ENCODE peak calls at places on chromosome 11, in seven cellular contexts. One of them, this sample, is unnamed.

GRCh38 chr11:62664405-62665074 is 470 bp downstream of the C11orf98 start:
- DNase-seq in AG10803: peak
- DNase-seq in kidney epithelial cell: no peak
- DNase-seq in neural crest cell: no peak
- DNase-seq in WTC11: peak
- DNase-seq in type B pancreatic cell: no peak
- DNase-seq in neural progenitor cell: no peak
- DNase-seq in this sample: no peak

GRCh38 chr11:6332066-6332465 is 11.8 kb upstream of the CAVIN3 start:
- DNase-seq in type B pancreatic cell: no peak
- DNase-seq in AG10803: peak
- DNase-seq in neural crest cell: no peak
- DNase-seq in neural progenitor cell: no peak
- DNase-seq in WTC11: no peak
- DNase-seq in kidney epithelial cell: no peak
- DNase-seq in this sample: no peak

GRCh38 chr11:16924462-16924825 is 89.8 kb downstream of the PLEKHA7 start:
- DNase-seq in kidney epithelial cell: no peak
- DNase-seq in WTC11: no peak
- DNase-seq in type B pancreatic cell: no peak
- DNase-seq in neural progenitor cell: no peak
- DNase-seq in neural crest cell: no peak
- DNase-seq in AG10803: no peak
- DNase-seq in this sample: no peak

GRCh38 chr11:35349897-35350296 is 69.5 kb downstream of the SLC1A2 start:
- DNase-seq in type B pancreatic cell: no peak
- DNase-seq in AG10803: no peak
- DNase-seq in kidney epithelial cell: no peak
- DNase-seq in WTC11: no peak
- DNase-seq in neural crest cell: no peak
- DNase-seq in neural progenitor cell: no peak
- DNase-seq in this sample: no peak

GRCh38 chr11:72430743-72431570 is 3.4 kb downstream of the CLPB start:
- DNase-seq in AG10803: peak
- DNase-seq in type B pancreatic cell: no peak
- DNase-seq in neural progenitor cell: peak
- DNase-seq in neural crest cell: peak
- DNase-seq in WTC11: peak
- DNase-seq in kidney epithelial cell: no peak
- DNase-seq in this sample: no peak

GRCh38 chr11:14971865-14972580 is at the start of gene CALCA:
- DNase-seq in neural crest cell: no peak
- DNase-seq in type B pancreatic cell: no peak
- DNase-seq in kidney epithelial cell: no peak
- DNase-seq in AG10803: no peak
- DNase-seq in WTC11: peak
- DNase-seq in neural progenitor cell: peak
- DNase-seq in this sample: no peak

GRCh38 chr11:17498475-17498874 is 21.8 kb upstream of the ABCC8 start:
- DNase-seq in WTC11: peak
- DNase-seq in neural crest cell: no peak
- DNase-seq in kidney epithelial cell: no peak
- DNase-seq in type B pancreatic cell: no peak
- DNase-seq in AG10803: no peak
- DNase-seq in neural progenitor cell: peak
- DNase-seq in this sample: no peak

GRCh38 chr11:121866822-121867221 is 249.2 kb downstream of the BLID start:
- DNase-seq in AG10803: no peak
- DNase-seq in kidney epithelial cell: no peak
- DNase-seq in WTC11: no peak
- DNase-seq in type B pancreatic cell: no peak
- DNase-seq in neural progenitor cell: no peak
- DNase-seq in neural crest cell: no peak
- DNase-seq in this sample: no peak

GRCh38 chr11:124841765-124842700 is 23.2 kb upstream of the ROBO3 start:
- DNase-seq in type B pancreatic cell: no peak
- DNase-seq in AG10803: no peak
- DNase-seq in kidney epithelial cell: no peak
- DNase-seq in neural crest cell: no peak
- DNase-seq in WTC11: no peak
- DNase-seq in neural progenitor cell: peak
- DNase-seq in this sample: no peak

GRCh38 chr11:64206457-64207246 is at the start of gene FERMT3:
- DNase-seq in neural progenitor cell: no peak
- DNase-seq in kidney epithelial cell: no peak
- DNase-seq in type B pancreatic cell: no peak
- DNase-seq in AG10803: no peak
- DNase-seq in neural crest cell: no peak
- DNase-seq in WTC11: no peak
- DNase-seq in this sample: no peak
- TF ChIP-seq CTCF in neural progenitor cell: no peak
- TF ChIP-seq CTCF in kidney epithelial cell: no peak
- TF ChIP-seq CTCF in type B pancreatic cell: no peak
- TF ChIP-seq CTCF in AG10803: no peak
- TF ChIP-seq CTCF in neural crest cell: no peak
- TF ChIP-seq CTCF in WTC11: no peak
- TF ChIP-seq CTCF in this sample: no peak

GRCh38 chr11:2989551-2989950 is 2.6 kb downstream of the NAP1L4 start:
- DNase-seq in AG10803: no peak
- DNase-seq in type B pancreatic cell: no peak
- DNase-seq in neural crest cell: no peak
- DNase-seq in neural progenitor cell: no peak
- DNase-seq in kidney epithelial cell: no peak
- DNase-seq in WTC11: no peak
- DNase-seq in this sample: no peak
- TF ChIP-seq CTCF in AG10803: no peak
- TF ChIP-seq CTCF in type B pancreatic cell: no peak
- TF ChIP-seq CTCF in neural crest cell: no peak
- TF ChIP-seq CTCF in neural progenitor cell: no peak
- TF ChIP-seq CTCF in kidney epithelial cell: no peak
- TF ChIP-seq CTCF in WTC11: no peak
- TF ChIP-seq CTCF in this sample: no peak

GRCh38 chr11:65217441-65218423 is 36.0 kb downstream of the CAPN1 start:
- DNase-seq in WTC11: no peak
- DNase-seq in type B pancreatic cell: no peak
- DNase-seq in neural progenitor cell: no peak
- DNase-seq in kidney epithelial cell: no peak
- DNase-seq in AG10803: no peak
- DNase-seq in neural crest cell: no peak
- DNase-seq in this sample: no peak
- TF ChIP-seq CTCF in WTC11: no peak
- TF ChIP-seq CTCF in type B pancreatic cell: no peak
- TF ChIP-seq CTCF in neural progenitor cell: peak
- TF ChIP-seq CTCF in kidney epithelial cell: no peak
- TF ChIP-seq CTCF in AG10803: no peak
- TF ChIP-seq CTCF in neural crest cell: no peak
- TF ChIP-seq CTCF in this sample: no peak

DNA sequence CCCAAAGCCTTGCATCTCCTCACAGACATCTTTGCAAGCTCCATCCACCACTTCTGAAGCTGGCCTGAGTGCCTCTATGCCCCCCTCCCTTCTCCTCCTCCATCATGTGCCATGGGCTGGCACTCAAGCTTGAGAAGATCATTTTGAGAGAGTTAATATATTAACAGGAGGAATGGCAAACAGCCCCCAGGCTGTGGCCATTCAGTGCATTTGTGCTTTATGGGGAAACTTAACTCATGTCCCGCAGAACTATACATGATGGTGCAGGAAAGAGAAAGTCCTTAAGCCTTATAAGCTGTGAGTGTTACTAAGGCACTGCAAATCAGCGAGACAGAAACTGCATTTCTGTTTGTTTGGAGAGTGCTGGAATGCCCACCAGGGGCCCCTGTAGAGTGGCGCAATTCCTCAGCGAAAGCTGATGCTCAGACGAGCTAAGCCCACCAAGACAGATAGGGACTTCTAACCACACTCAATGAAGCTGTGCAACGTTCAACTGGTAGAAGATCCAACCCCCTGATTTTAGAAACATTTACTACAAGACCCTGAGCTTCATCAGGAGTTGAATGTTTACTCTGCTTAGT is 26.8 kb upstream of the PHLDA2 start:
- DNase-seq in WTC11: no peak
- DNase-seq in AG10803: no peak
- DNase-seq in neural crest cell: no peak
- DNase-seq in type B pancreatic cell: no peak
- DNase-seq in kidney epithelial cell: no peak
- DNase-seq in neural progenitor cell: peak
- DNase-seq in this sample: no peak
- TF ChIP-seq CTCF in WTC11: no peak
- TF ChIP-seq CTCF in AG10803: no peak
- TF ChIP-seq CTCF in neural crest cell: no peak
- TF ChIP-seq CTCF in type B pancreatic cell: no peak
- TF ChIP-seq CTCF in kidney epithelial cell: peak
- TF ChIP-seq CTCF in neural progenitor cell: peak
- TF ChIP-seq CTCF in this sample: no peak

GRCh38 chr11:32581556-32581955 is 2.1 kb upstream of the EIF3M start:
- DNase-seq in neural crest cell: no peak
- DNase-seq in WTC11: no peak
- DNase-seq in kidney epithelial cell: no peak
- DNase-seq in type B pancreatic cell: no peak
- DNase-seq in AG10803: no peak
- DNase-seq in neural progenitor cell: no peak
- DNase-seq in this sample: no peak

GRCh38 chr11:32583451-32584271 is at the start of gene EIF3M:
- DNase-seq in WTC11: peak
- DNase-seq in kidney epithelial cell: peak
- DNase-seq in AG10803: peak
- DNase-seq in type B pancreatic cell: peak
- DNase-seq in neural progenitor cell: peak
- DNase-seq in neural crest cell: peak
- DNase-seq in this sample: peak

GRCh38 chr11:32584921-32585320 is 1.3 kb downstream of the EIF3M start:
- DNase-seq in kidney epithelial cell: no peak
- DNase-seq in type B pancreatic cell: no peak
- DNase-seq in neural crest cell: no peak
- DNase-seq in WTC11: no peak
- DNase-seq in AG10803: no peak
- DNase-seq in neural progenitor cell: peak
- DNase-seq in this sample: no peak

GRCh38 chr11:32580967-32581366 is 2.7 kb upstream of the EIF3M start:
- DNase-seq in neural crest cell: no peak
- DNase-seq in WTC11: no peak
- DNase-seq in kidney epithelial cell: no peak
- DNase-seq in type B pancreatic cell: no peak
- DNase-seq in neural progenitor cell: no peak
- DNase-seq in AG10803: no peak
- DNase-seq in this sample: no peak

GRCh38 chr11:32586576-32587190 is 3.1 kb downstream of the EIF3M start:
- DNase-seq in type B pancreatic cell: no peak
- DNase-seq in neural progenitor cell: peak
- DNase-seq in neural crest cell: no peak
- DNase-seq in AG10803: no peak
- DNase-seq in kidney epithelial cell: no peak
- DNase-seq in WTC11: no peak
- DNase-seq in this sample: no peak
- TF ChIP-seq CTCF in type B pancreatic cell: peak
- TF ChIP-seq CTCF in neural progenitor cell: peak
- TF ChIP-seq CTCF in neural crest cell: peak
- TF ChIP-seq CTCF in AG10803: peak
- TF ChIP-seq CTCF in kidney epithelial cell: peak
- TF ChIP-seq CTCF in WTC11: no peak
- TF ChIP-seq CTCF in this sample: peak

DNA sequence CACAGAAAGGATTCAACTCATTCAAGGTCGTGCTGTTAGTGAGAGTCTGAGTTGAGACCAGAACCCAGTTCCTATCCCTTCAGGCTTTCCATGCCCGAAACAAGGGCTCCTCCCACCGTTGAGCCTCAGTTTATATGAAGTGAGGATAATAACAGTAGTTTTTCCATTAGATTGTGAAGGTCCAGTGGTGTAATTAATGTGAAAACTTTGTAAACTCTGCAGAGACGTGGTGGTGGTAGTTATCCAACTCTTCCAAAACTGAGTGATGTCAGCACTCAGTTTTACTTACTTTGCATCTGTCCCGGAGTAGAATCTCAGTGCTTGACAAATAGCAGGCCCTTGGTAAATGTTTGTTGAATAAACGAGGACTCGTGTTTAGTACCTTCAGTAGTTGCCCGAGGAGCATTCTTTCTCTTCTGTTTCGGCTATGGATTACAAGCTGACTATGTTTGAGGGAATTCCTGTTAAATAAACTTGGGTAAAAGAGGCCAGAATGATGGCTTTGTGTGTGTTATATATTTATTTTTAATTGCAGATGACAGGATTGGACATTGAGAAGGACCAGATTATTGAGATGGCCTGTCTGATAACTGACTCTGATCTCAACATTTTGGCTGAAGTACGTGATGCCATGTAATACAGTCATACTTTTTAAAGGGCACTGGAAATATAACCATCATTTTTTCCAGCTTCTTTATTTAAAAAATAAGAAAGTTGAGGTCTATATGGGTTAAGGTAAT is 1.0 kb downstream of the REXO2 start:
- DNase-seq in WTC11: no peak
- DNase-seq in AG10803: peak
- DNase-seq in neural progenitor cell: peak
- DNase-seq in kidney epithelial cell: no peak
- DNase-seq in neural crest cell: no peak
- DNase-seq in type B pancreatic cell: no peak
- DNase-seq in this sample: no peak
- TF ChIP-seq CTCF in WTC11: no peak
- TF ChIP-seq CTCF in AG10803: no peak
- TF ChIP-seq CTCF in neural progenitor cell: no peak
- TF ChIP-seq CTCF in kidney epithelial cell: no peak
- TF ChIP-seq CTCF in neural crest cell: no peak
- TF ChIP-seq CTCF in type B pancreatic cell: no peak
- TF ChIP-seq CTCF in this sample: no peak

DNA sequence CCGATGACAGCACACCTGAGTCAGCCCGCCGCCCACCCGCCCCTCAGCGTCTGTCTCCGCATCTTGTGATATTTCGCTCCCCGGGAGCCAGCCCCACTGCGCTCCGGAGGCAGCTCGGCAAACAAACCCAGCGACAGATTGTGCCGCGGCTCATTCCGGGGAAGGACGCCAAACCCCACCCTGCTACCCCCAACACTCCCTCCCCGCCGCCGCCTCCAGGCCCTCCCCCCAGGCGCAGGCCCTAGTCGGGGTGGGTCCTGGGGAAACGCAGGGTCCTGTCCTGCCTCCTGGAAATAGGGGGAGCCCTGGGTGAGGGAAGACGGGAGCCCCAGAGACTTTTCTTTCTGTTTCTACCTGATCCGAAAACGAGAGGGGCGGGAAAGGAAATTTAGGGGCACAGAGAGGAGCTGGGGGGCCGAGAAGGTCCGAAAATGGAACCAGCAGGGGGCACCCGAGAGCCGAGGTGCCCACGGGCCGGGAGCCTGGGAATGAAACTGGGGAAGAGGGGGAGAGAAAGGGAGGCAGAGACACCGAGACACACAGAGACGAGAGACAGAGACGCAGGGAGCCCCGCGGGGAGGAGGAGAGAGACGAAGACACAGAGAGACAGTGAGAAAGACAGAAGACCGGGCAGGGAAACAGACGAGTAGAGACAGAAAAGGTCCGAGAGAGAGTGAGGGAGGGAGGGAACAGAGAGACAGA is 1.8 kb upstream of the RTN4RL2 start:
- DNase-seq in neural progenitor cell: peak
- DNase-seq in kidney epithelial cell: no peak
- DNase-seq in type B pancreatic cell: no peak
- DNase-seq in WTC11: peak
- DNase-seq in neural crest cell: peak
- DNase-seq in AG10803: no peak
- DNase-seq in this sample: no peak
- TF ChIP-seq CTCF in neural progenitor cell: peak
- TF ChIP-seq CTCF in kidney epithelial cell: peak
- TF ChIP-seq CTCF in type B pancreatic cell: peak
- TF ChIP-seq CTCF in WTC11: peak
- TF ChIP-seq CTCF in neural crest cell: peak
- TF ChIP-seq CTCF in AG10803: peak
- TF ChIP-seq CTCF in this sample: peak

This sample was measured in osteocyte.